ENCODE peak calls at places on chromosomes 2 and 18, in five cellular contexts. One of them, this sample, is unnamed.

GRCh38 chr2:196336715-196337617 is 165.6 kb upstream of the STK17B start:
- DNase-seq in NB4: peak; percentile 60
- DNase-seq in EL: peak; percentile 51
- DNase-seq in Calu3: peak; percentile 34
- DNase-seq in left lobe of liver: no peak
- DNase-seq in this sample: no peak

GRCh38 chr2:200742426-200742825 is 69.3 kb upstream of the BZW1 start:
- DNase-seq in Calu3: no peak
- DNase-seq in left lobe of liver: peak; percentile 65
- DNase-seq in NB4: no peak
- DNase-seq in EL: no peak
- DNase-seq in this sample: no peak

GRCh38 chr2:240627736-240628506 is 2.6 kb downstream of the GPR35 start:
- DNase-seq in EL: no peak
- DNase-seq in NB4: no peak
- DNase-seq in Calu3: no peak
- DNase-seq in left lobe of liver: peak; percentile 33
- DNase-seq in this sample: no peak

GRCh38 chr18:76484749-76485387 is 10.2 kb downstream of the ZNF516 start:
- DNase-seq in EL: no peak
- DNase-seq in Calu3: no peak
- DNase-seq in left lobe of liver: no peak
- DNase-seq in NB4: no peak
- DNase-seq in this sample: no peak

GRCh38 chr2:71932027-71932779 is 215.5 kb downstream of the CYP26B1 start:
- DNase-seq in NB4: no peak
- DNase-seq in EL: no peak
- DNase-seq in Calu3: no peak
- DNase-seq in left lobe of liver: peak; percentile 24
- DNase-seq in this sample: no peak

GRCh38 chr18:63731215-63731614 is 28.5 kb downstream of the SERPINB11 start:
- DNase-seq in left lobe of liver: no peak
- DNase-seq in Calu3: no peak
- DNase-seq in EL: no peak
- DNase-seq in NB4: no peak
- DNase-seq in this sample: no peak

GRCh38 chr2:124609667-124610066 is 584.6 kb downstream of the CNTNAP5 start:
- DNase-seq in EL: no peak
- DNase-seq in left lobe of liver: no peak
- DNase-seq in Calu3: no peak
- DNase-seq in NB4: no peak
- DNase-seq in this sample: no peak

GRCh38 chr18:36009214-36009613 is 36.7 kb downstream of the RMP24 start:
- DNase-seq in EL: no peak
- DNase-seq in NB4: no peak
- DNase-seq in Calu3: no peak
- DNase-seq in left lobe of liver: no peak
- DNase-seq in this sample: no peak

GRCh38 chr2:221241072-221241471 is 331.0 kb downstream of the EPHA4 start:
- DNase-seq in EL: no peak
- DNase-seq in left lobe of liver: no peak
- DNase-seq in Calu3: no peak
- DNase-seq in NB4: no peak
- DNase-seq in this sample: no peak

GRCh38 chr2:23498941-23499340 is 114.0 kb downstream of the KLHL29 start:
- DNase-seq in Calu3: no peak
- DNase-seq in left lobe of liver: no peak
- DNase-seq in EL: peak; percentile 17
- DNase-seq in NB4: no peak
- DNase-seq in this sample: no peak

GRCh38 chr2:3754280-3754679 is 50.9 kb downstream of the DCDC2C start:
- DNase-seq in left lobe of liver: no peak
- DNase-seq in EL: no peak
- DNase-seq in Calu3: no peak
- DNase-seq in NB4: no peak
- DNase-seq in this sample: no peak

GRCh38 chr2:31467426-31467825 is 52.9 kb upstream of the XDH start:
- DNase-seq in left lobe of liver: no peak
- DNase-seq in EL: no peak
- DNase-seq in Calu3: peak; percentile 42
- DNase-seq in NB4: no peak
- DNase-seq in this sample: no peak

GRCh38 chr2:11807156-11808015 is 61.0 kb downstream of the LPIN1 start:
- DNase-seq in NB4: no peak
- DNase-seq in EL: no peak
- DNase-seq in Calu3: no peak
- DNase-seq in left lobe of liver: no peak
- DNase-seq in this sample: no peak

GRCh38 chr2:25358836-25359235 is 17.1 kb upstream of the DNMT3A start:
- DNase-seq in Calu3: no peak
- DNase-seq in NB4: no peak
- DNase-seq in EL: no peak
- DNase-seq in left lobe of liver: no peak
- DNase-seq in this sample: no peak

GRCh38 chr2:239926587-239927234 is 98.4 kb downstream of the NDUFA10 start:
- DNase-seq in EL: peak; percentile 21
- DNase-seq in Calu3: no peak
- DNase-seq in left lobe of liver: no peak
- DNase-seq in NB4: peak; percentile 79
- DNase-seq in this sample: no peak

GRCh38 chr18:60838677-60839076 is 466.1 kb upstream of the MC4R start:
- DNase-seq in Calu3: no peak
- DNase-seq in NB4: no peak
- DNase-seq in EL: no peak
- DNase-seq in left lobe of liver: no peak
- DNase-seq in this sample: no peak

This sample was measured in activated T-helper 1 cell treated with anti-CD3 and anti-CD28 coated beads, Interleukin-2, amount 50 U/mL, for 16 hours.